ENCODE peak calls at places on chromosomes 12 and 14, in nine cellular contexts. W is glutamatergic neuron; O is iris pigment epithelial cell; R is mucosa of gallbladder; A is brain microvascular endothelial cell; B is heart right ventricle; C is DMS153; Y is dorsolateral prefrontal cortex; Z is stimulated activated CD8-positive, alpha-beta memory T cell treated with anti-CD3 and anti-CD28 coated beads, Interleukin-2, amount 100 ng/mL, for 1 hour. H is an unnamed sample.

GRCh38 chr12:53502331-53502730 is 1.2 kb downstream of the TARBP2 start:
- DNase-seq in O (no peak), B (no peak), R (no peak), Z (no peak), Y (no peak), A (no peak), C (no peak), W (no peak), H (no peak)

GRCh38 chr12:32698285-32698684 is 19.2 kb downstream of the DNM1L start:
- DNase-seq in C (peak), Y (no peak), B (no peak), Z (no peak), R (no peak), O (no peak), A (no peak), W (no peak), H (no peak)

GRCh38 chr12:2336409-2336829 is 283.6 kb downstream of the CACNA1C start:
- DNase-seq in C (no peak), Z (no peak), A (peak), Y (no peak), R (no peak), W (no peak), B (peak), O (peak), H (peak)

GRCh38 chr12:106455100-106455499 is 97.6 kb downstream of the POLR3B start:
- DNase-seq in A (no peak), R (no peak), W (no peak), Z (no peak), O (no peak), B (no peak), C (no peak), Y (no peak), H (no peak)

GRCh38 chr12:56032006-56032405 is 9.7 kb upstream of the RPS26 start:
- DNase-seq in C (no peak), B (no peak), Y (no peak), A (no peak), O (no peak), W (no peak), Z (no peak), R (no peak), H (no peak)

GRCh38 chr12:75602111-75602510 is 90.7 kb upstream of the KRR1 start:
- DNase-seq in Y (no peak), Z (no peak), O (no peak), B (no peak), A (no peak), R (no peak), W (peak), C (no peak), H (no peak)

GRCh38 chr14:75435473-75435872 is 7.7 kb downstream of the JDP2 start:
- DNase-seq in Y (no peak), Z (no peak), W (no peak), R (no peak), C (no peak), A (no peak), B (no peak), O (no peak), H (no peak)

GRCh38 chr12:89731064-89731463 is 22.4 kb upstream of the ATP2B1 start:
- DNase-seq in C (no peak), R (no peak), O (peak), B (no peak), A (peak), W (no peak), Y (no peak), Z (no peak), H (no peak)

GRCh38 chr14:75303415-75303814 is 24.8 kb downstream of the FOS start:
- DNase-seq in A (peak), O (peak), C (peak), B (no peak), R (peak), W (peak), Y (peak), Z (no peak), H (peak)

GRCh38 chr14:102917469-102918211 is 4.8 kb upstream of the AMN start:
- DNase-seq in Y (peak), O (peak), Z (peak), R (peak), A (peak), B (peak), W (peak), C (no peak), H (no peak)

GRCh38 chr14:88198441-88198840 is 124.6 kb downstream of the KCNK10 start:
- DNase-seq in C (no peak), Z (no peak), R (no peak), W (no peak), A (no peak), B (no peak), Y (no peak), O (no peak), H (no peak)

GRCh38 chr12:53056901-53057300 is 7.0 kb downstream of the TNS2 start:
- DNase-seq in Z (no peak), A (no peak), R (no peak), B (no peak), W (no peak), O (no peak), C (no peak), Y (no peak), H (no peak)

GRCh38 chr12:8519208-8519607 is 5.9 kb downstream of the CLEC4D start:
- DNase-seq in B (no peak), A (no peak), Y (no peak), R (no peak), C (no peak), Z (no peak), O (no peak), W (no peak), H (no peak)

GRCh38 chr12:100986595-100987547 is 192.3 kb downstream of the ANO4 start:
- DNase-seq in A (no peak), C (no peak), W (no peak), B (no peak), R (no peak), Z (no peak), O (peak), Y (no peak), H (peak)

GRCh38 chr12:24499151-24500146 is 449.5 kb downstream of the BCAT1 start:
- DNase-seq in A (peak), O (peak), C (no peak), Z (no peak), W (no peak), Y (no peak), R (no peak), B (no peak), H (no peak)

GRCh38 chr14:96362071-96362964 is 823 bp downstream of the ATG2B start:
- DNase-seq in R (peak), Z (peak), Y (peak), A (peak), B (peak), W (no peak), O (peak), C (peak), H (peak)

GRCh38 chr12:94372379-94372930 is 87.2 kb downstream of the CEP83 start:
- DNase-seq in Z (no peak), A (no peak), Y (no peak), O (no peak), W (no peak), C (no peak), B (no peak), R (no peak), H (no peak)

GRCh38 chr12:59724011-59724703 is 128.3 kb downstream of the SLC16A7 start:
- DNase-seq in Y (no peak), A (no peak), O (no peak), Z (no peak), R (no peak), W (no peak), C (no peak), B (no peak), H (no peak)

GRCh38 chr12:48917857-48918537 is 7.3 kb downstream of the FKBP11 start:
- DNase-seq in O (no peak), B (no peak), Y (no peak), A (no peak), W (no peak), Z (no peak), C (no peak), R (no peak), H (no peak)

GRCh38 chr12:116306536-116306935 is 29.0 kb upstream of the MED13L start:
- DNase-seq in R (no peak), C (no peak), A (no peak), W (no peak), Y (no peak), B (no peak), Z (no peak), O (no peak), H (no peak)

GRCh38 chr14:66596241-66596985 is 88.5 kb downstream of the GPHN start:
- DNase-seq in Y (no peak), A (no peak), C (no peak), B (no peak), R (no peak), O (no peak), W (no peak), Z (no peak), H (no peak)

GRCh38 chr12:94289551-94290312 is 141.4 kb downstream of the PLXNC1 start:
- DNase-seq in R (no peak), W (no peak), C (no peak), B (no peak), Z (no peak), O (peak), Y (no peak), A (peak), H (peak)

GRCh38 chr14:39015360-39015961 is 87.6 kb downstream of the SEC23A start:
- DNase-seq in B (peak), R (no peak), W (no peak), O (peak), Y (no peak), A (peak), C (peak), Z (no peak), H (no peak)

GRCh38 chr12:114275937-114276785 is 129.8 kb downstream of the TBX5 start:
- DNase-seq in B (no peak), A (no peak), O (no peak), W (no peak), Y (no peak), Z (no peak), C (no peak), R (no peak), H (no peak)

GRCh38 chr14:58796636-58797429 is 159.1 kb downstream of the DACT1 start:
- DNase-seq in R (no peak), B (no peak), A (no peak), W (no peak), Z (no peak), O (no peak), Y (no peak), C (no peak), H (peak)

GRCh38 chr12:45794422-45794821 is 64.9 kb downstream of the ARID2 start:
- DNase-seq in Y (no peak), C (no peak), Z (no peak), O (no peak), W (no peak), R (no peak), A (no peak), B (no peak), H (no peak)

GRCh38 chr12:52391618-52392002 is 6.2 kb upstream of the KRT84 start:
- DNase-seq in C (peak), Y (no peak), Z (no peak), R (peak), O (no peak), W (peak), A (no peak), B (peak), H (no peak)

GRCh38 chr12:6361834-6362233 is 13.5 kb downstream of the SCNN1A start:
- DNase-seq in O (no peak), W (no peak), Y (no peak), Z (no peak), R (peak), B (no peak), A (no peak), C (no peak), H (peak)

GRCh38 chr14:20711275-20712069 is 22.9 kb downstream of the ANG start:
- DNase-seq in A (no peak), O (no peak), W (no peak), C (no peak), Y (no peak), R (no peak), Z (no peak), B (no peak), H (peak)

GRCh38 chr12:50102648-50103309 is 1.0 kb upstream of the GPD1 start:
- DNase-seq in B (no peak), Z (no peak), O (no peak), A (no peak), W (no peak), R (no peak), Y (no peak), C (no peak), H (no peak)